ENCODE peak calls at places on chromosomes 6 and 20, in eight cellular contexts. S is A549; I is cardiac muscle cell; M is left ventricle myocardium inferior; R is CD8-positive, alpha-beta memory T cell; F is IMR-90; H is heart left ventricle; T is fibroblast of lung. Y is an unnamed sample. For H3K4me1 and H3K9me3, the result is how much of the 10 kb centered on the place peaks cover.

GRCh38 chr6:21214738-21215448 is 378.7 kb upstream of the SOX4 start:
- DNase-seq in F (no peak), R (no peak), H (no peak), I (no peak), S (no peak), M (no peak), T (no peak), Y (no peak)

GRCh38 chr20:59729476-59729875 is 125.1 kb downstream of the PHACTR3 start:
- DNase-seq in T (no peak), F (no peak), H (no peak), S (no peak), R (no peak), M (no peak), I (no peak), Y (no peak)

GRCh38 chr6:122476131-122476530 is 4.5 kb upstream of the SERINC1 start:
- DNase-seq in I (peak), F (peak), S (peak), M (no peak), T (peak), H (no peak), R (no peak), Y (no peak)

GRCh38 chr20:38804682-38805501 is 605 bp upstream of the PPP1R16B start:
- DNase-seq in F (no peak), T (no peak), H (peak), M (no peak), S (no peak), I (peak), R (peak), Y (peak)

GRCh38 chr20:58818585-58819285 is 32.0 kb downstream of the GNAS-AS1 start:
- DNase-seq in H (no peak), F (peak), M (no peak), I (peak), R (no peak), S (no peak), T (no peak), Y (no peak)

GRCh38 chr6:157546366-157546765 is 165.4 kb downstream of the ZDHHC14 start:
- DNase-seq in S (no peak), T (peak), H (no peak), R (no peak), F (no peak), M (no peak), I (no peak), Y (no peak)

GRCh38 chr6:116572162-116572561 is 858 bp downstream of the RWDD1 start:
- DNase-seq in S (peak), M (peak), H (no peak), F (peak), I (peak), R (no peak), T (peak), Y (peak)

GRCh38 chr6:157246048-157246630 is 77.2 kb downstream of the TMEM242 start:
- DNase-seq in I (peak), R (no peak), T (no peak), F (no peak), M (no peak), S (no peak), H (no peak), Y (no peak)

GRCh38 chr6:38632490-38632889 is 7.2 kb downstream of the BTBD9 start:
- DNase-seq in T (no peak), M (no peak), R (no peak), H (no peak), F (no peak), I (no peak), S (no peak), Y (no peak)

GRCh38 chr20:51509208-51509607 is 33.3 kb downstream of the NFATC2 start:
- DNase-seq in I (no peak), F (no peak), M (no peak), R (no peak), T (no peak), H (no peak), S (no peak), Y (no peak)

GRCh38 chr6:42783177-42783875 is 1.5 kb downstream of the BICRAL start:
- DNase-seq in H (peak), R (peak), T (peak), M (peak), I (peak), S (peak), F (peak), Y (peak)

GRCh38 chr6:42374027-42374669 is 77.6 kb downstream of the TRERF1 start:
- DNase-seq in M (no peak), I (no peak), R (no peak), T (no peak), S (no peak), F (no peak), H (no peak), Y (no peak)

GRCh38 chr6:128821116-128821515 is 61.8 kb upstream of the LAMA2 start:
- DNase-seq in H (no peak), I (no peak), R (no peak), T (no peak), F (no peak), M (no peak), S (no peak), Y (no peak)

GRCh38 chr6:87297115-87297514 is 25.3 kb upstream of the SMIM8 start:
- DNase-seq in T (peak), R (no peak), S (no peak), I (no peak), M (no peak), H (no peak), F (peak), Y (no peak)

GRCh38 chr6:137361701-137362100 is 132.5 kb downstream of the OLIG3 start:
- DNase-seq in S (no peak), I (peak), R (no peak), F (no peak), M (no peak), T (peak), H (no peak), Y (no peak)

GRCh38 chr6:94953867-94954631 is 623.3 kb upstream of the MANEA start:
- DNase-seq in M (no peak), I (no peak), R (no peak), S (no peak), F (no peak), T (peak), H (no peak), Y (no peak)

GRCh38 chr6:31394381-31394780 is 9.0 kb upstream of the MICA start:
- DNase-seq in S (no peak), H (no peak), M (no peak), T (no peak), F (no peak), I (no peak), R (no peak), Y (no peak)

GRCh38 chr20:57586370-57586793 is 25.5 kb downstream of the PCK1 start:
- DNase-seq in F (no peak), T (no peak), M (no peak), I (no peak), R (no peak), H (no peak), S (no peak), Y (no peak)

GRCh38 chr6:15327271-15327670 is 81.4 kb downstream of the JARID2 start:
- DNase-seq in R (no peak), F (no peak), T (no peak), S (peak), I (no peak), M (no peak), H (no peak), Y (peak)

GRCh38 chr6:1952726-1953360 is 292.6 kb downstream of the GMDS start:
- DNase-seq in M (no peak), S (peak), F (peak), R (no peak), T (peak), I (peak), H (no peak), Y (no peak)

GRCh38 chr6:9520417-9521151 is 894.3 kb downstream of the TFAP2A start:
- DNase-seq in I (peak), T (peak), M (no peak), F (peak), H (no peak), S (no peak), R (no peak), Y (no peak)

GRCh38 chr20:56249244-56249955 is 868 bp downstream of the MC3R start:
- DNase-seq in R (no peak), M (no peak), T (no peak), I (peak), F (no peak), H (no peak), S (peak), Y (no peak)

GRCh38 chr6:26020983-26021349 is 58.4 kb downstream of the TRIM38 start:
- DNase-seq in S (no peak), R (no peak), I (peak), T (peak), H (peak), F (peak), M (peak), Y (peak)

GRCh38 chr6:114735118-114735730 is 392.4 kb upstream of the HS3ST5 start:
- DNase-seq in F (no peak), T (no peak), H (no peak), R (no peak), S (no peak), I (no peak), M (no peak), Y (no peak)

GRCh38 chr20:4546786-4547185 is 174.9 kb upstream of the PRND start:
- DNase-seq in S (peak), R (no peak), I (peak), F (peak), H (no peak), M (no peak), T (peak), Y (no peak)

GRCh38 chr6:116404706-116405105 is 34.0 kb downstream of the DSE start:
- DNase-seq in H (no peak), T (peak), F (peak), S (no peak), R (no peak), I (peak), M (no peak), Y (no peak)

GRCh38 chr6:52887912-52888535 is 21.5 kb downstream of the GSTA3 start:
- DNase-seq in R (no peak), H (no peak), I (no peak), T (peak), F (peak), S (no peak), M (no peak), Y (no peak)

GRCh38 chr6:2132416-2132815 is 113.0 kb downstream of the GMDS start:
- DNase-seq in F (peak), I (peak), S (no peak), M (no peak), T (peak), H (no peak), R (no peak), Y (no peak)

GRCh38 chr6:26205161-26205624 is 118.0 kb downstream of the HFE start:
- DNase-seq in S (peak), F (peak), M (peak), I (peak), T (peak), R (peak), H (peak), Y (peak)

GRCh38 chr6:148947621-148948444 is 201.0 kb downstream of the UST start:
- DNase-seq in H (peak), F (peak), M (peak), S (peak), R (peak), T (peak), I (peak), Y (peak)

GRCh38 chr6:33570806-33571636 is 9.1 kb downstream of the BAK1 start:
- DNase-seq in R (peak), F (peak), M (peak), S (peak), T (peak), H (peak), I (peak), Y (peak)

GRCh38 chr6:167973092-167973880 is 24.2 kb upstream of the KIF25 start:
- DNase-seq in R (no peak), T (no peak), S (no peak), I (no peak), H (no peak), M (no peak), F (no peak), Y (no peak)

GRCh38 chr20:24911461-24911860 is 37.6 kb upstream of the CST7 start:
- DNase-seq in T (no peak), F (no peak), M (no peak), R (no peak), I (no peak), H (no peak), S (no peak), Y (no peak)

GRCh38 chr6:136077834-136078576 is 172.1 kb downstream of the MTFR2 start:
- DNase-seq in S (no peak), M (no peak), I (peak), T (peak), H (no peak), F (peak), R (no peak), Y (no peak)

GRCh38 chr6:41824571-41825569 is 37.4 kb downstream of the TOMM6 start:
- DNase-seq in H (no peak), F (peak), M (no peak), I (peak), R (no peak), S (peak), T (no peak), Y (no peak)

GRCh38 chr6:106396426-106397220 is 36.1 kb downstream of the CRYBG1 start:
- DNase-seq in S (no peak), H (no peak), F (no peak), T (no peak), R (no peak), M (no peak), I (no peak), Y (no peak)

DNA sequence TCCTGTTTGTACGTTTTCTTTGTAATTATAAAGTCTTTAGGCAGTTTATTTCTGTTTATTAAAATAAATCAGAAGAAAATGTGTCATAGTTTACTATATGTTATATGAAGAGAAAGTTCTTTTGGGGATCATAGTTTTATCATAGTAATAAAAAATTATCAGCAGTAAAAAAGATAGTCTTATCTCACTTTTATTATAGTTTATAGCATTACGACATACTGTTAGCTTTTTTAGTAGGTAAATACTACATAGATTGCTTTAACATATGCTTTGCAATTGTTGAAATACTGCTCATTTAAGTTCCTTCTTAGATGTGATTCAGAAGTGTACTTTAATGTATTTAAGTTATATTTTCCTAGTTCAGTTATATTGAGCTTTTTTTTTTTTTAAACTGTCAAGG is 13.9 kb downstream of the QKI start:
- DNase-seq in R (no peak), M (no peak), H (no peak), F (no peak), I (no peak), S (no peak), T (no peak), Y (no peak)
- H3K4me1 ChIP-seq in R (under half), M (half or more), H (half or more), F (under half), I (half or more), S (under half), T (under half), Y (half or more)

GRCh38 chr6:363291-363690 is 28.3 kb upstream of the IRF4 start:
- DNase-seq in S (no peak), R (no peak), H (no peak), T (no peak), I (no peak), F (no peak), M (no peak), Y (no peak)
- H3K9me3 ChIP-seq in S (under half), R (under half), H (under half), T (under half), I (under half), F (under half), M (under half), Y (under half)

GRCh38 chr20:45342863-45343444 is 5.3 kb downstream of the SDC4 start:
- DNase-seq in I (no peak), M (no peak), S (no peak), T (no peak), H (no peak), R (no peak), F (no peak), Y (no peak)
- H3K4me1 ChIP-seq in I (half or more), M (half or more), S (half or more), T (half or more), H (half or more), R (under half), F (half or more), Y (half or more)

DNA sequence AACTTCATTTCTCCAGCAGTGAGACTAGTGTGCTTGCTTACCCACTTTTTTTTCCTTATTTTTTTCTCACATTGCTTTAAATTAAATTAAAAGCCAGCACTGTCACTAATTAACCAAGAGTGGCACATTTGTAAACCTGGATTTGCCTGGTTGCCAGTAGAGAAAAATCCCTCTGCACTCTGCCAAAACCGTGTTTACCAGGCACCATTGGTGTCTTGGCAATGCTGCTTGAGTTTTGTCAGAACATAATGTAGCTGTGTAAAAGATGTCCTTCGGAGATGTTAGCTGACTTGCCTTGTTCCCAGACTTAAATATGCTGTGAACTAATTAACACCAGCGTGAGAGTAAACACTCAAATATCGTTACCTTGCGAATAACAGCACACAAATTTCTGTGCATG is 694.9 kb upstream of the ID4 start:
- DNase-seq in H (no peak), M (no peak), R (no peak), T (no peak), F (no peak), I (no peak), S (no peak), Y (no peak)
- H3K9me3 ChIP-seq in H (under half), M (under half), R (under half), T (under half), F (under half), I (under half), S (under half), Y (under half)

DNA sequence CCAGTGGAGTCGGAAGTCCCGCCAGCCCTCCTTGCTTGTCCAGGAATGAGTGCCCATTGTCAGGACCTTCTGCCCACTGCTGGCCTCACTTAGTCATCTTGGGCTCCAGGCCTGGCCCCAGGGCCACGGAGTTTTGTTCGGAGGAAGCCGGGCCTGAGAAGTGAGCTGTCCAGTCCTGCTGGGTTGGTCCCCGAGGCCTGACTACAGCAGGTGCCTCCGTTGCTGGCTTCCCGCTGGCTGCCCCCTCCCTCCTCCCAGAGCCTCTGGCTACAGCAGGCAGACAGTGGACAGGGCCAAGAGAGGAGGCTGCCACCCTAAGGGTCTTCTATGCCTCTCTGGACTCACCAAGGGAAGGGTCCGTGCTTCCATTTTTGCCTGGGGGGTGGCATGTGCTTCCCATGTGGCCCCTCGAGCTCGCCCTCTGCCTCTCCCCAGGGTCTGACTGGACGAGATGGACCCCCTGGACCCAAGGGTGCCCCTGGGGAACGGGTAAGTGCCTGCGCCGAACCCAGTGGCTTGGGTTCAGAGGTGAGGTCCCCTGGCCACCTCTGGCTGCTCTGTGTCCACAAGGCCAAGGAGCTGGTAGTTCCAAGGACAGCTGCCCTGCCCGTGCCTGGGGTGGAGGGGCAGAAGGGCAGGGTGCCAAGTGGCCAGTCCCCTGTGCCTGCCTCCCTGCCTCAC is 2.8 kb downstream of the COL9A3 start:
- DNase-seq in M (no peak), R (no peak), H (no peak), S (no peak), I (peak), F (peak), T (peak), Y (no peak)
- H3K4me1 ChIP-seq in M (half or more), R (under half), H (under half), S (half or more), I (under half), F (under half), T (under half), Y (under half)

DNA sequence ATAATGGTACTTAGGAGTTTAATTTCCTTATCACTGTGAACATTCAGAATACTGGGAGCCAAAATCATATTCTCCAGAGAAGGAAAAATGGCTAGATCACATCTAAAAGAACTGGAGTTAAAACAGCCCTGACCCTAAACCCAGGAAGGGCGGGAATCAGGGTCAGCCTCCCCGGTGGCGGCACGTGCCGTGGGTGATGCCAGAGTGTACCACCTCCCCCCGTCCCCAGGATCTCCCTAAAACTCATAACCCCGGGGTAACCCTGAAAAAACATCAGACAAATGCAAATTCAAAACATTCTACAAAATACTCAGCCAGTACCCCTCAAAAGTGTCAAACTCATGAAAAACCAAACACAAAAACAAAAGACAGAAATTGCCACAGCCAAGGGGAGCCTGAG is 148.3 kb downstream of the DLL1 start:
- DNase-seq in R (no peak), F (no peak), S (no peak), T (no peak), I (no peak), H (no peak), M (no peak), Y (no peak)
- H3K9me3 ChIP-seq in R (under half), F (under half), S (under half), T (under half), I (under half), H (under half), M (under half), Y (under half)

GRCh38 chr6:104173680-104174079 is 686.0 kb downstream of the HACE1 start:
- DNase-seq in F (no peak), S (no peak), T (no peak), H (no peak), M (no peak), R (no peak), I (no peak), Y (no peak)
- H3K4me1 ChIP-seq in F (under half), S (under half), T (under half), H (under half), M (under half), R (under half), I (under half), Y (under half)

DNA sequence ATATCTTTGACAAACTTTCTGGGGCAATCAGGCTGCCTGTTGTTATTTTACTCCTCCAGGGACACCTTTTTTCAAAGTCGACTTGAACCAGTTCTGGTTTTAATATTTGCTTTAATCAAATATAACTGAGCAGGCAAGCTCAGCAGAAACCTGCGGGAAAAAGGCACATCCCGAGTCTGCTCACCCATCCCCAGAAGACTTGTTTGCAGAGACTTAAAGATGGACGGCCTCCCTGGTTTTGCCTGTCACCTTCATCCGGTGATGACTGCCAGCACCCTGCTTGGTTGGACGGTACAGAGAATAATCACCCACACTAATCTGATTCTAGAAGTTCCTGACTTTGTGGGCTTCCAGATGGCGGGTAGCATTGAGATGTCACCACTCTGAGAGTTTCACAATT is 36.8 kb downstream of the PPP1R3G start:
- DNase-seq in S (no peak), M (no peak), H (no peak), T (no peak), R (no peak), I (peak), F (no peak), Y (no peak)
- H3K9me3 ChIP-seq in S (under half), M (under half), H (under half), T (under half), R (under half), I (under half), F (under half), Y (under half)